ENCODE peak calls at places on chromosomes 13 and 19, in ten cellular contexts. P is CD8-positive, alpha-beta T cell; Q is tibial nerve; Y is transverse colon; I is heart right ventricle; V is OCI-LY7; D is AG04450; R is endodermal cell; T is heart left ventricle; W is neural progenitor cell. E is an unnamed sample. For H3K9me3, the result is how much of the 10 kb centered on the place peaks cover.

GRCh38 chr13:114111577-114111976 is 20.8 kb downstream of the RASA3 start:
- DNase-seq in D (peak), W (no peak), V (no peak), T (no peak), P (no peak), R (peak), Q (peak), I (no peak), Y (peak), E (no peak)

GRCh38 chr19:2524361-2524839 is 48.5 kb downstream of the GADD45B start:
- DNase-seq in Q (no peak), V (no peak), I (no peak), P (no peak), W (no peak), D (no peak), R (no peak), Y (no peak), T (no peak), E (no peak)

GRCh38 chr19:31039151-31039550 is 310.1 kb downstream of the TSHZ3 start:
- DNase-seq in V (no peak), P (no peak), D (no peak), W (no peak), R (no peak), Q (no peak), I (no peak), Y (no peak), T (no peak), E (no peak)

GRCh38 chr13:57946361-57946760 is 314.8 kb downstream of the PCDH17 start:
- DNase-seq in Y (no peak), Q (no peak), W (no peak), T (no peak), R (no peak), D (no peak), P (no peak), V (no peak), I (no peak), E (no peak)

GRCh38 chr13:79508224-79508961 is 27.4 kb downstream of the NDFIP2 start:
- DNase-seq in R (no peak), D (no peak), I (no peak), W (no peak), T (no peak), P (no peak), V (no peak), Y (no peak), Q (no peak), E (no peak)

GRCh38 chr13:90156390-90156789 is 1191.1 kb upstream of the MIR17HG start:
- DNase-seq in I (no peak), R (no peak), Y (no peak), D (no peak), P (no peak), V (no peak), T (no peak), Q (no peak), W (no peak), E (no peak)

GRCh38 chr13:101556676-101557121 is 104.2 kb downstream of the ITGBL1 start:
- DNase-seq in V (no peak), D (no peak), I (no peak), W (no peak), P (no peak), R (no peak), Q (no peak), T (no peak), Y (no peak), E (no peak)

GRCh38 chr19:56949651-56950050 is 109.1 kb upstream of the PEG3 start:
- DNase-seq in P (no peak), I (no peak), Y (no peak), R (no peak), Q (no peak), T (peak), W (no peak), D (no peak), V (no peak), E (no peak)

GRCh38 chr19:55179570-55180484 is at the start of gene SYT5:
- DNase-seq in D (no peak), Y (peak), V (peak), T (peak), Q (no peak), W (peak), P (peak), I (peak), R (peak), E (peak)

GRCh38 chr19:40612831-40613668 is 11.9 kb downstream of the LTBP4 start:
- DNase-seq in P (peak), I (peak), D (no peak), Q (peak), R (peak), T (peak), V (peak), Y (peak), W (peak), E (peak)

GRCh38 chr19:916645-917322 is 349 bp upstream of the KISS1R start:
- DNase-seq in D (no peak), P (no peak), Y (no peak), R (peak), Q (no peak), V (no peak), I (no peak), T (no peak), W (peak), E (no peak)

GRCh38 chr13:87671031-87671823 is at the start of gene SLITRK5:
- DNase-seq in R (peak), D (no peak), P (peak), W (peak), V (peak), T (peak), I (peak), Q (peak), Y (peak), E (peak)
- TF ChIP-seq CTCF in R (peak), D (peak), P (peak), W (peak), V (peak), T (peak), I (peak), Q (peak), Y (peak), E (peak)

GRCh38 chr19:10143700-10144099 is 24.0 kb upstream of the EIF3G start:
- DNase-seq in I (no peak), T (no peak), R (no peak), Q (no peak), Y (no peak), D (no peak), V (no peak), W (no peak), P (no peak), E (no peak)
- H3K9me3 ChIP-seq in I (under half), T (under half), R (under half), Q (under half), Y (under half), D (under half), V (under half), W (under half), P (under half), E (under half)

GRCh38 chr19:49583239-49583638 is 2.1 kb downstream of the PRRG2 start:
- DNase-seq in V (no peak), Q (no peak), Y (no peak), R (no peak), W (no peak), T (no peak), D (no peak), I (no peak), P (no peak), E (no peak)

GRCh38 chr19:49579947-49580263 is 451 bp downstream of the NOSIP start:
- DNase-seq in V (peak), I (no peak), T (no peak), Q (no peak), D (no peak), R (no peak), W (no peak), Y (no peak), P (no peak), E (no peak)

GRCh38 chr19:49581007-49581508 is at the start of gene PRRG2:
- DNase-seq in Q (no peak), P (peak), T (no peak), W (no peak), V (no peak), Y (peak), D (no peak), I (no peak), R (peak), E (no peak)

GRCh38 chr19:49579193-49579592 is 1.2 kb downstream of the NOSIP start:
- DNase-seq in W (no peak), I (no peak), P (no peak), V (no peak), R (no peak), Y (no peak), T (no peak), D (no peak), Q (no peak), E (no peak)

GRCh38 chr19:49580264-49581006 is at the start of gene NOSIP:
- DNase-seq in R (peak), T (peak), W (peak), Q (peak), D (peak), V (peak), I (peak), P (peak), Y (peak), E (peak)
- H3K27ac ChIP-seq in R (peak), T (peak), W (no peak), Q (peak), D (peak), V (peak), I (peak), P (peak), Y (peak), E (peak)

DNA sequence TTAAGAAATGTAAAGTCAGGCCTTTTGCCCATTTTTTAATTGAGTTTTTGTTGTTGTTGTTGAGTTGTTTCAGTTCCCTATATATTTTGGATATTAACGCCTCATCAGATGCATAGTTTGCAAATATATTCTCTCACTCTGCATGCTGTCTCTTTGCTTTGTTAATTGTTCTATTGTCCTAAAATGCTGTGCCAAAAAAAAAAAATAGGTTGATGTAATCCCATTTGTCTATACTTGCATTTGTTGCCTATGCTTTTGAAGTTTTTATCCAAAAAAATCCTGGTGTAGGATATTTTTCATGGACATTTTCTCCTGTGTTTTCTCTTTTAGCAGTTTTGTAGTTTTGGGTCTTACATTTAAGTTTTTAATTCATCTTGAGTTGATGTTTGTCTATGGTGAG is 163.3 kb upstream of the STARD13 start:
- DNase-seq in V (no peak), R (no peak), I (no peak), D (no peak), W (no peak), Q (no peak), P (no peak), Y (no peak), T (no peak), E (no peak)
- TF ChIP-seq CTCF in V (no peak), R (no peak), I (no peak), D (no peak), W (no peak), Q (no peak), P (no peak), Y (no peak), T (no peak), E (no peak)

DNA sequence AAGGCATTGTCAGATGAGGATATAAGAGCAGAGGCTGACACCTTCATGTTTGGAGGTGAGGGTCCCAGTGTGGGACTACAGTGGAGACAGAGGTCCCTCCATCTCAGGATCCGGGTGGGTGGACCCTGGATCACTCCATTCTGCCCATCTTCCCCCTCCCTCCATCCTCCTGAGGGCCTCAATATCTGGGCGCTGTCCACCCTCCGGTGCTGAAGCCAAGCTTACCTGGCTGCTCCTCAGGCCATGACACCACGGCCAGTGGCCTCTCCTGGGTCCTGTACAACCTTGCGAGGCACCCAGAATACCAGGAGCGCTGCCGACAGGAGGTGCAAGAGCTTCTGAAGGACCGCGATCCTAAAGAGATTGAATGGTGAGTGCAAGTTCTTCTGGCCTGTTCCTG is 11.9 kb downstream of the CYP4F12 start:
- DNase-seq in V (no peak), W (no peak), T (no peak), P (no peak), D (no peak), Y (no peak), Q (no peak), R (no peak), I (no peak), E (no peak)
- H3K9me3 ChIP-seq in V (under half), W (under half), T (under half), P (under half), D (under half), Y (under half), Q (under half), R (half or more), I (under half), E (under half)

DNA sequence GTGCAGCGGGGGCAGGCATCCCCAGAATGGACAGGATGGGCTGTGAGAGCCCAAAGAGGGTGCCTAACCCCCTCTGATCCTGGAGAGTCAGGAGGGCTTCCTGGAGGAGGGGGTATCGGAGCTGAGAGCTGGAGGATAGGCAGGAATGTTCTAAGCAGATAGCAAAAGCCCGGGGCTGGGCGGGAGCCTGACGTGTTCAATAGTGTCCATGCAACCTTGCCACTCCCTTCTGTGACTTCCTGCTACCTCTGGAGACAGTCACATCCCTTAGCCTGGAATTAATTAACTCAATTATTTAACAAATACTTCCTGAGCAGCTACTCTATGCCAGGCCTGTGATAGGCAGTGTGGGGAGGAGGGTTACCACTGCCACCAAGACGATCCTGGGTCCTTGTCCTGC is 10.9 kb downstream of the AP2S1 start:
- DNase-seq in Q (no peak), W (no peak), D (no peak), V (no peak), R (no peak), Y (peak), P (no peak), T (no peak), I (no peak), E (no peak)
- H3K27ac ChIP-seq in Q (peak), W (no peak), D (no peak), V (no peak), R (no peak), Y (peak), P (no peak), T (no peak), I (no peak), E (no peak)

GRCh38 chr13:35984287-35984686 is 146.9 kb downstream of the DCLK1 start:
- DNase-seq in R (no peak), Y (no peak), T (no peak), W (no peak), P (no peak), Q (no peak), I (no peak), V (no peak), D (no peak), E (no peak)
- TF ChIP-seq CTCF in R (peak), Y (no peak), T (peak), W (no peak), P (no peak), Q (no peak), I (no peak), V (no peak), D (no peak), E (no peak)